ENCODE peak calls at places on chromosome 6, in seven cellular contexts. J is heart left ventricle, W is ascending aorta, A is mammary epithelial cell, M is IMR-90, R is foreskin fibroblast, Q is brain microvascular endothelial cell. D is an unnamed sample.

GRCh38 chr6:108581237-108581931 is 20.7 kb downstream of the FOXO3 start:
- DNase-seq in J (no peak), W (no peak), A (peak; percentile 77), M (peak; percentile 84), R (peak; percentile 89), Q (no peak), D (peak; percentile 88)

GRCh38 chr6:170163405-170164170 is 127.3 kb downstream of the DLL1 start:
- DNase-seq in J (no peak), W (no peak), A (no peak), M (no peak), R (no peak), Q (no peak), D (no peak)

GRCh38 chr6:28335564-28336283 is at the start of gene ZSCAN31:
- DNase-seq in J (peak; percentile 95), W (peak; percentile 99), A (peak; percentile 94), M (peak; percentile 99), R (peak; percentile 98), Q (peak; percentile 99), D (peak; percentile 99)

GRCh38 chr6:107657755-107658461 is 166.2 kb downstream of the SCML4 start:
- DNase-seq in J (peak; percentile 49), W (no peak), A (no peak), M (peak; percentile 86), R (peak; percentile 40), Q (peak; percentile 67), D (peak; percentile 85)

GRCh38 chr6:143410859-143411270 is 39.6 kb downstream of the ADAT2 start:
- DNase-seq in J (no peak), W (no peak), A (peak; percentile 88), M (peak; percentile 54), R (peak; percentile 67), Q (peak; percentile 44), D (peak; percentile 81)

GRCh38 chr6:133788556-133788955 is 100.4 kb upstream of the TCF21 start:
- DNase-seq in J (no peak), W (no peak), A (peak; percentile 23), M (no peak), R (peak; percentile 25), Q (no peak), D (no peak)

GRCh38 chr6:126076992-126077664 is 90.8 kb downstream of the TRMT11 start:
- DNase-seq in J (no peak), W (no peak), A (no peak), M (no peak), R (peak; percentile 67), Q (no peak), D (no peak)

GRCh38 chr6:117482240-117483003 is at the start of gene DCBLD1:
- DNase-seq in J (peak; percentile 80), W (peak; percentile 89), A (peak; percentile 86), M (peak; percentile 70), R (peak; percentile 94), Q (peak; percentile 56), D (peak; percentile 76)

GRCh38 chr6:39882567-39882953 is 51.7 kb downstream of the MOCS1 start:
- DNase-seq in J (peak; percentile 69), W (peak; percentile 90), A (no peak), M (peak; percentile 98), R (peak; percentile 93), Q (peak; percentile 98), D (peak; percentile 97)

GRCh38 chr6:139172567-139172966 is 37.7 kb downstream of the HECA start:
- DNase-seq in J (no peak), W (no peak), A (peak; percentile 43), M (no peak), R (no peak), Q (no peak), D (no peak)

GRCh38 chr6:2876210-2877056 is 26.7 kb downstream of the SERPINB9 start:
- DNase-seq in J (peak; percentile 82), W (peak; percentile 79), A (peak; percentile 90), M (peak; percentile 81), R (peak; percentile 91), Q (peak; percentile 93), D (peak; percentile 92)

GRCh38 chr6:127297502-127298070 is 30.9 kb downstream of the RNF146 start:
- DNase-seq in J (no peak), W (no peak), A (no peak), M (no peak), R (no peak), Q (no peak), D (no peak)

GRCh38 chr6:82988904-82989303 is 76.7 kb downstream of the UBE3D start:
- DNase-seq in J (no peak), W (no peak), A (no peak), M (peak; percentile 46), R (no peak), Q (peak; percentile 14), D (peak; percentile 14)

GRCh38 chr6:1704711-1705110 is 95.0 kb downstream of the FOXC1 start:
- DNase-seq in J (no peak), W (no peak), A (peak; percentile 73), M (no peak), R (no peak), Q (no peak), D (no peak)

GRCh38 chr6:56995347-56995746 is 40.4 kb downstream of the BEND6 start:
- DNase-seq in J (no peak), W (no peak), A (peak; percentile 11), M (no peak), R (no peak), Q (no peak), D (no peak)

GRCh38 chr6:10837009-10837691 is 1.2 kb downstream of the MAK start:
- DNase-seq in J (peak; percentile 28), W (no peak), A (peak; percentile 10), M (no peak), R (peak; percentile 53), Q (peak; percentile 1), D (peak; percentile 29)

GRCh38 chr6:34792605-34793500 is 970 bp downstream of the BLTP3A start:
- DNase-seq in J (no peak), W (peak; percentile 72), A (peak; percentile 52), M (peak; percentile 55), R (peak; percentile 79), Q (peak; percentile 28), D (peak; percentile 32)

GRCh38 chr6:44892579-44892978 is 435.6 kb upstream of the RUNX2 start:
- DNase-seq in J (no peak), W (no peak), A (no peak), M (no peak), R (no peak), Q (no peak), D (no peak)

GRCh38 chr6:150979826-150980225 is 114.3 kb downstream of the MTHFD1L start:
- DNase-seq in J (no peak), W (no peak), A (no peak), M (peak; percentile 68), R (no peak), Q (no peak), D (no peak)

GRCh38 chr6:32113386-32114352 is 4.5 kb upstream of the TNXB start:
- DNase-seq in J (peak; percentile 84), W (peak; percentile 96), A (no peak), M (peak; percentile 94), R (peak; percentile 99), Q (peak; percentile 91), D (peak; percentile 93)

GRCh38 chr6:138465007-138465645 is 34.2 kb downstream of the NHSL1 start:
- DNase-seq in J (no peak), W (no peak), A (peak; percentile 100), M (peak; percentile 98), R (peak; percentile 95), Q (peak; percentile 97), D (peak; percentile 97)

GRCh38 chr6:74044417-74045096 is 348.6 kb downstream of the CD109 start:
- DNase-seq in J (no peak), W (no peak), A (no peak), M (peak; percentile 57), R (peak; percentile 76), Q (peak; percentile 51), D (no peak)

GRCh38 chr6:42569102-42570028 is 5.5 kb downstream of the UBR2 start:
- DNase-seq in J (no peak), W (no peak), A (peak; percentile 94), M (peak; percentile 95), R (peak; percentile 92), Q (peak; percentile 90), D (peak; percentile 87)

GRCh38 chr6:36386495-36387439 is 702 bp downstream of the ETV7 start:
- DNase-seq in J (no peak), W (peak; percentile 67), A (peak; percentile 68), M (peak; percentile 67), R (peak; percentile 62), Q (peak; percentile 56), D (peak; percentile 65)

GRCh38 chr6:142671791-142672190 is 273.2 kb downstream of the HIVEP2 start:
- DNase-seq in J (no peak), W (no peak), A (no peak), M (no peak), R (no peak), Q (no peak), D (no peak)

GRCh38 chr6:41705329-41705995 is 29.9 kb downstream of the TFEB start:
- DNase-seq in J (no peak), W (no peak), A (no peak), M (no peak), R (no peak), Q (no peak), D (no peak)

GRCh38 chr6:43887340-43887858 is 117.4 kb downstream of the VEGFA start:
- DNase-seq in J (no peak), W (no peak), A (no peak), M (no peak), R (no peak), Q (no peak), D (peak; percentile 8)

GRCh38 chr6:165390475-165390874 is 81.1 kb upstream of the C6orf118 start:
- DNase-seq in J (no peak), W (no peak), A (no peak), M (no peak), R (no peak), Q (no peak), D (no peak)

GRCh38 chr6:132830236-132830799 is 15.9 kb downstream of the RPS12 start:
- DNase-seq in J (no peak), W (no peak), A (no peak), M (peak; percentile 59), R (peak; percentile 60), Q (no peak), D (peak; percentile 51)

GRCh38 chr6:87139236-87139635 is 16.1 kb upstream of the ZNF292 start:
- DNase-seq in J (no peak), W (no peak), A (peak; percentile 40), M (peak; percentile 62), R (peak; percentile 73), Q (peak; percentile 41), D (peak; percentile 55)
- TF ChIP-seq CTCF in J (peak; percentile 65), W (peak; percentile 48), A (peak; percentile 76), M (peak; percentile 71), R (peak; percentile 57), Q (peak; percentile 74), D (peak; percentile 70)

GRCh38 chr6:156780117-156780641 is 3.0 kb downstream of the ARID1B start:
- DNase-seq in J (peak; percentile 46), W (peak; percentile 85), A (peak; percentile 95), M (peak; percentile 96), R (peak; percentile 89), Q (peak; percentile 95), D (peak; percentile 92)
- H3K4me3 ChIP-seq in J (peak overlapping the region; percentile 97), W (peak overlapping the region; percentile 99), A (peak overlapping the region; percentile 92), M (peak overlapping the region; percentile 99), R (peak overlapping the region; percentile 89), Q (peak overlapping the region; percentile 83), D (peak overlapping the region; percentile 73)

GRCh38 chr6:168796106-168796505 is 355.1 kb downstream of the SMOC2 start:
- DNase-seq in J (no peak), W (no peak), A (no peak), M (no peak), R (no peak), Q (no peak), D (no peak)
- TF ChIP-seq CTCF in J (no peak), W (no peak), A (no peak), M (no peak), R (no peak), Q (no peak), D (no peak)

DNA sequence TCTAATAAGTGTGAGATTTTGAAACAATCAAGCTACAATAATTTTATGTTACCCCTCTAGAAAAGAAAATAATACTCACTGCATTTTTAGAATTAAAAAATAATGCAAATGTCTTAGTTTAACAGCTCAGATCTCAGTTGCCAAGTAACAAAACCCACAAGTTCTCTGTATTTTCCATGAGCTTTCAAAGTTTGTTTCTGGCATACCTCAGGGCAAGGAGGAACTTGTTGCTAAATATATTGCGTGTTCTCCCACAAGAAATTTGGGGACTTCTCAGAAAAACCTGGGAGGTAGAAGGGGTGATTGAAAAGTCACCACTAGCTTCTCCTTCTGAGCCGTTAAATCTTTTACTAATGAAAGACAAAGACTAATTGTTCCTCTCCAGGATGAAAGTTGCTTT is 236.8 kb upstream of the MARCKS start:
- DNase-seq in J (no peak), W (no peak), A (peak; percentile 47), M (no peak), R (no peak), Q (no peak), D (no peak)
- H3K4me3 ChIP-seq in J (no peak overlapping the region), W (no peak overlapping the region), A (no peak overlapping the region), M (no peak overlapping the region), R (no peak overlapping the region), Q (no peak overlapping the region), D (no peak overlapping the region)